ENCODE peak calls at places on chromosomes 5 and 9, in five cellular contexts. One of them, this sample, is unnamed.

GRCh38 chr9:99918134-99918533 is 11.7 kb downstream of the STX17 start:
- DNase-seq in HepG2: no peak
- DNase-seq in K562: no peak
- DNase-seq in GM12891: no peak
- DNase-seq in GM12878: no peak
- DNase-seq in this sample: no peak

GRCh38 chr5:124738751-124739559 is 7.5 kb downstream of the ZNF608 start:
- DNase-seq in K562: no peak
- DNase-seq in GM12878: no peak
- DNase-seq in GM12891: no peak
- DNase-seq in HepG2: no peak
- DNase-seq in this sample: no peak

GRCh38 chr5:53733853-53734252 is 173.4 kb downstream of the NDUFS4 start:
- DNase-seq in GM12878: no peak
- DNase-seq in GM12891: no peak
- DNase-seq in HepG2: no peak
- DNase-seq in K562: no peak
- DNase-seq in this sample: no peak

GRCh38 chr5:125775896-125776295 is 647.3 kb upstream of the GRAMD2B start:
- DNase-seq in K562: no peak
- DNase-seq in HepG2: no peak
- DNase-seq in GM12878: no peak
- DNase-seq in GM12891: no peak
- DNase-seq in this sample: no peak

GRCh38 chr9:86282979-86283535 is 719 bp upstream of the ISCA1 start:
- DNase-seq in GM12891: peak
- DNase-seq in GM12878: no peak
- DNase-seq in HepG2: no peak
- DNase-seq in K562: peak
- DNase-seq in this sample: no peak

GRCh38 chr5:41869150-41869738 is 981 bp downstream of the OXCT1 start:
- DNase-seq in GM12891: no peak
- DNase-seq in HepG2: no peak
- DNase-seq in K562: peak
- DNase-seq in GM12878: no peak
- DNase-seq in this sample: peak

GRCh38 chr5:132506094-132506692 is 15.6 kb upstream of the IRF1 start:
- DNase-seq in GM12878: no peak
- DNase-seq in GM12891: no peak
- DNase-seq in K562: peak
- DNase-seq in HepG2: peak
- DNase-seq in this sample: no peak

GRCh38 chr5:170632266-170632984 is 128.6 kb downstream of the KCNIP1 start:
- DNase-seq in GM12891: no peak
- DNase-seq in K562: no peak
- DNase-seq in GM12878: no peak
- DNase-seq in HepG2: no peak
- DNase-seq in this sample: no peak

GRCh38 chr9:98740226-98740881 is 31.6 kb upstream of the GABBR2 start:
- DNase-seq in HepG2: no peak
- DNase-seq in K562: no peak
- DNase-seq in GM12878: no peak
- DNase-seq in GM12891: no peak
- DNase-seq in this sample: no peak

GRCh38 chr5:24714757-24715156 is 70.0 kb upstream of the CDH10 start:
- DNase-seq in K562: no peak
- DNase-seq in GM12891: no peak
- DNase-seq in GM12878: no peak
- DNase-seq in HepG2: no peak
- DNase-seq in this sample: no peak

GRCh38 chr5:63524281-63524680 is 438.0 kb downstream of the HTR1A start:
- DNase-seq in HepG2: no peak
- DNase-seq in GM12878: no peak
- DNase-seq in K562: no peak
- DNase-seq in GM12891: no peak
- DNase-seq in this sample: no peak

GRCh38 chr5:142152383-142152730 is 43.8 kb downstream of the NDFIP1 start:
- DNase-seq in GM12891: no peak
- DNase-seq in GM12878: no peak
- DNase-seq in HepG2: no peak
- DNase-seq in K562: no peak
- DNase-seq in this sample: no peak

GRCh38 chr9:129904734-129905133 is 69.5 kb downstream of the USP20 start:
- DNase-seq in K562: no peak
- DNase-seq in GM12878: no peak
- DNase-seq in GM12891: no peak
- DNase-seq in HepG2: no peak
- DNase-seq in this sample: no peak

GRCh38 chr9:99485461-99485860 is 263.4 kb downstream of the SEC61B start:
- DNase-seq in GM12891: no peak
- DNase-seq in GM12878: no peak
- DNase-seq in HepG2: no peak
- DNase-seq in K562: no peak
- DNase-seq in this sample: no peak

GRCh38 chr9:110029815-110030480 is 178.0 kb downstream of the C9orf152 start:
- DNase-seq in K562: no peak
- DNase-seq in GM12878: no peak
- DNase-seq in GM12891: no peak
- DNase-seq in HepG2: no peak
- DNase-seq in this sample: no peak

GRCh38 chr9:131309526-131310276 is 20.2 kb downstream of the PLPP7 start:
- DNase-seq in GM12891: no peak
- DNase-seq in HepG2: no peak
- DNase-seq in K562: no peak
- DNase-seq in GM12878: no peak
- DNase-seq in this sample: no peak

GRCh38 chr5:74316064-74316586 is 324.4 kb downstream of the ENC1 start:
- DNase-seq in GM12878: peak
- DNase-seq in HepG2: peak
- DNase-seq in K562: no peak
- DNase-seq in GM12891: no peak
- DNase-seq in this sample: no peak

GRCh38 chr5:107935641-107936040 is 264.9 kb upstream of the EFNA5 start:
- DNase-seq in HepG2: no peak
- DNase-seq in K562: no peak
- DNase-seq in GM12878: no peak
- DNase-seq in GM12891: no peak
- DNase-seq in this sample: no peak
- TF ChIP-seq POLR2AphosphoS5 in HepG2: no peak
- TF ChIP-seq POLR2AphosphoS5 in K562: no peak
- TF ChIP-seq POLR2AphosphoS5 in GM12878: no peak
- TF ChIP-seq POLR2AphosphoS5 in GM12891: no peak
- TF ChIP-seq POLR2AphosphoS5 in this sample: no peak

GRCh38 chr9:115213777-115214428 is 95.9 kb upstream of the TNC start:
- DNase-seq in GM12891: no peak
- DNase-seq in GM12878: no peak
- DNase-seq in K562: no peak
- DNase-seq in HepG2: no peak
- DNase-seq in this sample: no peak
- TF ChIP-seq TAF1 in GM12891: no peak
- TF ChIP-seq TAF1 in GM12878: no peak
- TF ChIP-seq TAF1 in K562: no peak
- TF ChIP-seq TAF1 in HepG2: no peak
- TF ChIP-seq TAF1 in this sample: no peak

GRCh38 chr5:177303925-177304391 is 359 bp downstream of the PRELID1 start:
- DNase-seq in K562: no peak
- DNase-seq in HepG2: no peak
- DNase-seq in GM12891: no peak
- DNase-seq in GM12878: no peak
- DNase-seq in this sample: no peak

GRCh38 chr5:177306674-177307543 is 3.3 kb downstream of the PRELID1 start:
- DNase-seq in GM12878: no peak
- DNase-seq in K562: no peak
- DNase-seq in GM12891: no peak
- DNase-seq in HepG2: no peak
- DNase-seq in this sample: no peak

GRCh38 chr5:177303121-177303924 is at the start of the genes PRELID1 and RAB24:
- DNase-seq in HepG2: peak
- DNase-seq in GM12891: peak
- DNase-seq in K562: peak
- DNase-seq in GM12878: no peak
- DNase-seq in this sample: peak

GRCh38 chr5:177302354-177303110 is 987 bp downstream of the RAB24 start:
- DNase-seq in GM12891: no peak
- DNase-seq in GM12878: no peak
- DNase-seq in HepG2: no peak
- DNase-seq in K562: peak
- DNase-seq in this sample: no peak

DNA sequence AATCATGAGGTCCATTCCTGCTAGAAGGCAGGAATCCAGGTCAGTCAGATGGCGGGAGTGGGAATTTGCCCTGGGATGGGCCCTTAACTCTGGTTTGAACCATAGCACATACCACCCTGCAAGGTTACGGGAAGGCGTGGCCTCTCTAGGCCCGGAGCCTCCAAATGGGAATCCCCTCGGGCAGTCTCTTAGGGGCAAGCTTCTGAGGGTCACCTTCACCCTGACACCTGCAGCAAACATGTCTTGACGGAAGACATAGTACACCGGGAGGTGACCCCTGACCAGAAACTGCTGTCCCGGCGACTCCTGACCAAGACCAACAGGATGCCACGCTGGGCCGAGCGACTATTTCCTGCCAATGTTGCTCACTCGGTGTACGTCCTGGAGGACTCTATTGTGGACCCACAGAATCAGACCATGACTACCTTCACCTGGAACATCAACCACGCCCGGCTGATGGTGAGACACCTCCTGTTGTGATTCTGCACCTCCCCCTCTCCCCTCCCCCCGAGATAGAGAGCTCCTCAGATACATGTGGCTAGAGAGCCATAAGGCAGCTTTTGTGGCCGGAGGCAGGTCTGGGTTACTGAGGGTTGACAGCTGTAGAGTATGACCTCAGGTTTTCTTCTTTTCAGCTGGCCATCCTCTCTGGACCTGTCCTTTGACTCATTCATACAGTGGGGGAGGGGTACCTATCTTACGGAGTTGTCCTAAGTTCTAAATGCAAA is 957 bp downstream of the PRELID1 start:
- DNase-seq in HepG2: peak
- DNase-seq in K562: peak
- DNase-seq in GM12891: no peak
- DNase-seq in GM12878: no peak
- DNase-seq in this sample: no peak
- TF ChIP-seq POLR2AphosphoS5 in HepG2: no peak
- TF ChIP-seq POLR2AphosphoS5 in K562: no peak
- TF ChIP-seq POLR2AphosphoS5 in GM12891: no peak
- TF ChIP-seq POLR2AphosphoS5 in GM12878: peak
- TF ChIP-seq POLR2AphosphoS5 in this sample: peak

DNA sequence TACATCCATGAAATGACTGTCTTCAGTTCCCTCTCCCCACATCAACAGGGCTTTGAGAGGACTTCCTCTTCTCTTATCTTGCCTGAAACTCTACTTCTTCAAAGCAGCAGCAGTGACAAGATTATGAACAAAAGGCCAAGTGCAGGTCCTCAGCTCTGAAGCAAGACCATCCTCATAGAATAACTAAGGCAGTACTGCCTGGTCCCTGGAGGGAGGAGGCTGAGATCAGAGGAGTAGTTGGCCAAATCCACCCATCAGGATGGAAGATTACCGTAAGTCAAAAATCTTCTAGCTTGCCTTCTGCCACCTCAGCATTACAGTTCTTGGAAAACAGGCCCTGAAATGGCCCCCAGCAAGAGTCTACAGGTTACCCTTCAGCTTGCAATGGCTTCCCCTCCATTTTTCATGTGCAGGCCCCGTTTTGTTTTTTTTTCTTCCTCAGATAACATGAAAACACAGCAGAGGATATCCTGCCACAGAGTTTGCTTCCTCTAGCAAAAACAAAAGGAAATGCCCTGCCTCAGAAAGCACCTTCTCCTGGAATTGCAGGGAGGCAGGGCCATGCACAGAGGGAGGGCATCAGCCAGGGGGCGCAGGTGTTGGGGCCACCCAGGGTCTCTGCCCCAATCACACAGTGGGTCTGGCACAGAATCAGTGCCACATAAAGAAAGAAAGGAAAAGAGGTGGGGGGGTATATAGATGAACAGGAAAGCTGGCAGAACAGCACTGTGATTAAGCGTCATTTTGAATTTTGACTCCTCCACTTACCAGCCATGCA is 40.0 kb downstream of the KLHL3 start:
- DNase-seq in GM12891: no peak
- DNase-seq in K562: no peak
- DNase-seq in GM12878: no peak
- DNase-seq in HepG2: no peak
- DNase-seq in this sample: no peak
- TF ChIP-seq TAF1 in GM12891: no peak
- TF ChIP-seq TAF1 in K562: no peak
- TF ChIP-seq TAF1 in GM12878: no peak
- TF ChIP-seq TAF1 in HepG2: no peak
- TF ChIP-seq TAF1 in this sample: no peak

GRCh38 chr5:23496576-23496975 is 10.8 kb upstream of the PRDM9 start:
- DNase-seq in GM12878: no peak
- DNase-seq in GM12891: no peak
- DNase-seq in HepG2: no peak
- DNase-seq in K562: no peak
- DNase-seq in this sample: no peak

GRCh38 chr5:23490993-23491392 is 16.4 kb upstream of the PRDM9 start:
- DNase-seq in HepG2: no peak
- DNase-seq in K562: no peak
- DNase-seq in GM12878: no peak
- DNase-seq in GM12891: no peak
- DNase-seq in this sample: no peak

GRCh38 chr5:23494558-23494957 is 12.9 kb upstream of the PRDM9 start:
- DNase-seq in GM12891: no peak
- DNase-seq in GM12878: no peak
- DNase-seq in K562: no peak
- DNase-seq in HepG2: no peak
- DNase-seq in this sample: no peak
- TF ChIP-seq POLR2AphosphoS5 in GM12891: no peak
- TF ChIP-seq POLR2AphosphoS5 in GM12878: no peak
- TF ChIP-seq POLR2AphosphoS5 in K562: no peak
- TF ChIP-seq POLR2AphosphoS5 in HepG2: no peak
- TF ChIP-seq POLR2AphosphoS5 in this sample: no peak

DNA sequence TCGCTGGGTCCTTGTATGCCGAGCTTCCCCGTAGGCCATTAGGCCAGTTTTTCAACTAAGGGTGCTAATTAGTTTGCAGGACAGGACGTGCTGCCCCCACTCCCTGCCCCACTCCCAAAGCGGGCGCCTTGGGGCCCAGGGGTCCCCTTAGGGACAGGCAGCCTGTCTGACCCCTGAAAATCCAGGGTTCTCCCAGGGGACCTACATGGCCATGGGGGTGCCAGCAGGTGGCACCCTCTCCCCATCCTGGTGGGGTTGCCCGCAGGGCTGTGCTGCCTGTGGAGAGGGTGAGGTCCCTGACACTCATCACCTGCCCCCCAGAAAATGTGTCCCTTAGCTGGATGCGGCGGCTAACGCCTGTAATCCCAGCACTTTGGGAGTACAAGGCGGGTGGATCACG is 8.5 kb upstream of the CCDC187 start:
- DNase-seq in K562: peak
- DNase-seq in HepG2: no peak
- DNase-seq in GM12878: no peak
- DNase-seq in GM12891: no peak
- DNase-seq in this sample: peak
- TF ChIP-seq TAF1 in K562: no peak
- TF ChIP-seq TAF1 in HepG2: no peak
- TF ChIP-seq TAF1 in GM12878: no peak
- TF ChIP-seq TAF1 in GM12891: no peak
- TF ChIP-seq TAF1 in this sample: no peak